ENCODE peak calls at places on chromosome 1, in five cellular contexts. M, J, L, X and T are unnamed samples.

GRCh38 chr1:111538343-111539035 is 35.1 kb upstream of the ADORA3 start:
- DNase-seq in M (no peak), J (no peak), X (no peak), L (no peak), T (peak)

GRCh38 chr1:7525664-7526063 is 245.4 kb upstream of the VAMP3 start:
- DNase-seq in M (no peak), X (no peak), L (no peak), J (no peak), T (no peak)

GRCh38 chr1:9151326-9151860 is 22.5 kb upstream of the GPR157 start:
- DNase-seq in L (no peak), J (no peak), M (peak), X (no peak), T (no peak)

GRCh38 chr1:118075116-118075515 is 109.9 kb downstream of the SPAG17 start:
- DNase-seq in L (no peak), X (no peak), M (no peak), J (no peak), T (no peak)

GRCh38 chr1:6984996-6985395 is 199.7 kb downstream of the CAMTA1 start:
- DNase-seq in M (no peak), L (no peak), X (no peak), J (no peak), T (no peak)

GRCh38 chr1:151443846-151444790 is 15.2 kb downstream of the POGZ start:
- DNase-seq in M (no peak), L (peak), J (peak), X (no peak), T (peak)

GRCh38 chr1:180027949-180028445 is 73.4 kb downstream of the CEP350 start:
- DNase-seq in M (no peak), X (no peak), L (peak), J (no peak), T (peak)

GRCh38 chr1:205950280-205950679 is 7.0 kb upstream of the SLC26A9 start:
- DNase-seq in L (no peak), M (no peak), J (no peak), X (no peak), T (no peak)

GRCh38 chr1:202656057-202656456 is 54.2 kb downstream of the SYT2 start:
- DNase-seq in J (peak), X (no peak), M (no peak), L (no peak), T (no peak)

GRCh38 chr1:56409112-56409691 is 170.2 kb downstream of the PLPP3 start:
- DNase-seq in X (peak), L (no peak), M (peak), J (no peak), T (no peak)

GRCh38 chr1:39497570-39497969 is 6.1 kb downstream of the BMP8A start:
- DNase-seq in L (no peak), J (no peak), X (no peak), M (no peak), T (no peak)

GRCh38 chr1:6602669-6603423 is at the start of gene KLHL21:
- DNase-seq in J (peak), X (peak), L (peak), M (peak), T (peak)

GRCh38 chr1:211735208-211736170 is 60.1 kb upstream of the NEK2 start:
- DNase-seq in J (peak), X (no peak), L (peak), M (no peak), T (no peak)

GRCh38 chr1:225917536-225917935 is 6.5 kb downstream of the PYCR2 start:
- DNase-seq in X (no peak), J (no peak), M (no peak), L (no peak), T (no peak)

GRCh38 chr1:16402742-16403141 is 34.5 kb downstream of the SPATA21 start:
- DNase-seq in L (no peak), M (no peak), X (no peak), J (no peak), T (no peak)

GRCh38 chr1:52059326-52059725 is 3.2 kb downstream of the BTF3L4 start:
- DNase-seq in M (no peak), J (no peak), L (no peak), X (no peak), T (no peak)